ENCODE peak calls at places on chromosomes 7 and 10, in six cellular contexts. One of them, this sample, is unnamed.

GRCh38 chr7:147412782-147413186 is 1177.8 kb upstream of the C7orf33 start:
- DNase-seq in bronchial epithelial cell: peak; percentile 29
- DNase-seq in aorta: no peak
- DNase-seq in A549: peak; percentile 32
- DNase-seq in HL-60: no peak
- DNase-seq in upper lobe of right lung: no peak
- DNase-seq in this sample: peak; percentile 92

GRCh38 chr10:89942217-89942616 is 240.8 kb downstream of the KIF20B start:
- DNase-seq in aorta: no peak
- DNase-seq in bronchial epithelial cell: no peak
- DNase-seq in HL-60: no peak
- DNase-seq in upper lobe of right lung: no peak
- DNase-seq in A549: no peak
- DNase-seq in this sample: no peak

GRCh38 chr10:10942441-10942840 is 75.2 kb upstream of the CELF2 start:
- DNase-seq in aorta: no peak
- DNase-seq in bronchial epithelial cell: peak; percentile 22
- DNase-seq in A549: no peak
- DNase-seq in upper lobe of right lung: no peak
- DNase-seq in HL-60: no peak
- DNase-seq in this sample: no peak

GRCh38 chr10:119368991-119369869 is 161.9 kb downstream of the GRK5 start:
- DNase-seq in HL-60: no peak
- DNase-seq in upper lobe of right lung: peak; percentile 58
- DNase-seq in bronchial epithelial cell: no peak
- DNase-seq in A549: no peak
- DNase-seq in aorta: no peak
- DNase-seq in this sample: no peak

GRCh38 chr10:23413629-23414089 is 25.2 kb upstream of the OTUD1 start:
- DNase-seq in upper lobe of right lung: no peak
- DNase-seq in bronchial epithelial cell: no peak
- DNase-seq in HL-60: no peak
- DNase-seq in A549: no peak
- DNase-seq in aorta: no peak
- DNase-seq in this sample: no peak

GRCh38 chr7:31805209-31805818 is 118.3 kb downstream of the PPP1R17 start:
- DNase-seq in A549: no peak
- DNase-seq in aorta: no peak
- DNase-seq in bronchial epithelial cell: no peak
- DNase-seq in upper lobe of right lung: no peak
- DNase-seq in HL-60: no peak
- DNase-seq in this sample: no peak

GRCh38 chr7:25656581-25657026 is 428.3 kb upstream of the NPVF start:
- DNase-seq in aorta: no peak
- DNase-seq in bronchial epithelial cell: no peak
- DNase-seq in HL-60: no peak
- DNase-seq in upper lobe of right lung: no peak
- DNase-seq in A549: no peak
- DNase-seq in this sample: no peak

GRCh38 chr7:1532456-1533254 is 2.2 kb downstream of the MAFK start:
- DNase-seq in A549: peak; percentile 86
- DNase-seq in HL-60: peak; percentile 88
- DNase-seq in aorta: peak; percentile 91
- DNase-seq in upper lobe of right lung: peak; percentile 92
- DNase-seq in bronchial epithelial cell: peak; percentile 97
- DNase-seq in this sample: peak; percentile 63

GRCh38 chr7:128743112-128743772 is 4.1 kb downstream of the CALU start:
- DNase-seq in upper lobe of right lung: no peak
- DNase-seq in bronchial epithelial cell: no peak
- DNase-seq in HL-60: no peak
- DNase-seq in A549: no peak
- DNase-seq in aorta: peak; percentile 54
- DNase-seq in this sample: no peak

GRCh38 chr7:27125986-27126394 is 4.6 kb downstream of the HOXA4 start:
- DNase-seq in HL-60: no peak
- DNase-seq in A549: no peak
- DNase-seq in bronchial epithelial cell: no peak
- DNase-seq in aorta: no peak
- DNase-seq in upper lobe of right lung: no peak
- DNase-seq in this sample: no peak

GRCh38 chr10:25102423-25102822 is 72.4 kb upstream of the GPR158 start:
- DNase-seq in aorta: no peak
- DNase-seq in A549: no peak
- DNase-seq in bronchial epithelial cell: no peak
- DNase-seq in upper lobe of right lung: no peak
- DNase-seq in HL-60: no peak
- DNase-seq in this sample: no peak

GRCh38 chr7:42753322-42753721 is 158.5 kb downstream of the C7orf25 start:
- DNase-seq in bronchial epithelial cell: no peak
- DNase-seq in upper lobe of right lung: no peak
- DNase-seq in HL-60: no peak
- DNase-seq in aorta: no peak
- DNase-seq in A549: no peak
- DNase-seq in this sample: no peak

GRCh38 chr7:85074-85945 is 107.1 kb upstream of the FAM20C start:
- DNase-seq in aorta: no peak
- DNase-seq in A549: no peak
- DNase-seq in HL-60: no peak
- DNase-seq in upper lobe of right lung: no peak
- DNase-seq in bronchial epithelial cell: no peak
- DNase-seq in this sample: no peak

GRCh38 chr7:43649755-43650274 is 66.9 kb downstream of the STK17A start:
- DNase-seq in upper lobe of right lung: no peak
- DNase-seq in A549: no peak
- DNase-seq in aorta: no peak
- DNase-seq in bronchial epithelial cell: peak; percentile 74
- DNase-seq in HL-60: peak; percentile 89
- DNase-seq in this sample: no peak

GRCh38 chr10:61984803-61985418 is 83.4 kb downstream of the ARID5B start:
- DNase-seq in HL-60: no peak
- DNase-seq in upper lobe of right lung: no peak
- DNase-seq in A549: no peak
- DNase-seq in aorta: no peak
- DNase-seq in bronchial epithelial cell: no peak
- DNase-seq in this sample: no peak

GRCh38 chr7:114910787-114911186 is 11.1 kb upstream of the MDFIC start:
- DNase-seq in aorta: no peak
- DNase-seq in A549: no peak
- DNase-seq in upper lobe of right lung: no peak
- DNase-seq in HL-60: no peak
- DNase-seq in bronchial epithelial cell: no peak
- DNase-seq in this sample: no peak

GRCh38 chr10:81426722-81427121 is 448.3 kb upstream of the NRG3 start:
- DNase-seq in HL-60: no peak
- DNase-seq in A549: no peak
- DNase-seq in upper lobe of right lung: no peak
- DNase-seq in aorta: no peak
- DNase-seq in bronchial epithelial cell: no peak
- DNase-seq in this sample: no peak

GRCh38 chr10:75407716-75408511 is 6.3 kb upstream of the ZNF503 start:
- DNase-seq in bronchial epithelial cell: no peak
- DNase-seq in aorta: peak; percentile 72
- DNase-seq in A549: no peak
- DNase-seq in upper lobe of right lung: peak; percentile 78
- DNase-seq in HL-60: no peak
- DNase-seq in this sample: no peak
- H3K4me3 ChIP-seq in bronchial epithelial cell: peak overlapping the region; percentile 75
- H3K4me3 ChIP-seq in aorta: peak overlapping the region; percentile 95
- H3K4me3 ChIP-seq in A549: peak overlapping the region; percentile 78
- H3K4me3 ChIP-seq in upper lobe of right lung: peak overlapping the region; percentile 70
- H3K4me3 ChIP-seq in HL-60: peak overlapping the region; percentile 92
- H3K4me3 ChIP-seq in this sample: peak overlapping the region; percentile 55

GRCh38 chr7:118907911-118908527 is 683.5 kb downstream of the ANKRD7 start:
- DNase-seq in aorta: no peak
- DNase-seq in HL-60: no peak
- DNase-seq in bronchial epithelial cell: no peak
- DNase-seq in A549: no peak
- DNase-seq in upper lobe of right lung: no peak
- DNase-seq in this sample: no peak
- H3K4me3 ChIP-seq in aorta: no peak overlapping the region
- H3K4me3 ChIP-seq in HL-60: no peak overlapping the region
- H3K4me3 ChIP-seq in bronchial epithelial cell: no peak overlapping the region
- H3K4me3 ChIP-seq in A549: no peak overlapping the region
- H3K4me3 ChIP-seq in upper lobe of right lung: no peak overlapping the region
- H3K4me3 ChIP-seq in this sample: no peak overlapping the region

DNA sequence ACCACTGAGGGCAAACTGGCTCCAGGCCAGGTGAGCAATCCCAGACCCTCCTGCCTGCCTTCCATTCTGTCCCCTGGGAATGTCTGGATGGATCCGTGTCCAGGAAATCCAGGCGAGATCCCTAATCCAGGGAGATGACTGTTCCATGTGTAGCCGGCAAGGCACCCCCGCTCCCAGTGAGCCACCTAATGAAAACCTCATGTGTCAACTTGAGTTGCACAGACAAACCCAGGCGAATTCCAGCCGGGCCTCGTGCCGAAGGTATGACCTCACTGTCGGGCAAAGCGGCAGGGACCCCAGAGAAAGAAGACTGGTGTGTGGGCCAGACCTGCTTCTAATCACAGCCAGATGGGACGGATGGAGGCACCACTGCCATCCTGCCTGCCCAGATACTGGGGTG is 313.3 kb downstream of the CALN1 start:
- DNase-seq in HL-60: no peak
- DNase-seq in upper lobe of right lung: no peak
- DNase-seq in A549: no peak
- DNase-seq in aorta: no peak
- DNase-seq in bronchial epithelial cell: no peak
- DNase-seq in this sample: peak; percentile 70
- H3K4me3 ChIP-seq in HL-60: no peak overlapping the region
- H3K4me3 ChIP-seq in upper lobe of right lung: no peak overlapping the region
- H3K4me3 ChIP-seq in A549: no peak overlapping the region
- H3K4me3 ChIP-seq in aorta: no peak overlapping the region
- H3K4me3 ChIP-seq in bronchial epithelial cell: no peak overlapping the region
- H3K4me3 ChIP-seq in this sample: peak overlapping the region; percentile 22

DNA sequence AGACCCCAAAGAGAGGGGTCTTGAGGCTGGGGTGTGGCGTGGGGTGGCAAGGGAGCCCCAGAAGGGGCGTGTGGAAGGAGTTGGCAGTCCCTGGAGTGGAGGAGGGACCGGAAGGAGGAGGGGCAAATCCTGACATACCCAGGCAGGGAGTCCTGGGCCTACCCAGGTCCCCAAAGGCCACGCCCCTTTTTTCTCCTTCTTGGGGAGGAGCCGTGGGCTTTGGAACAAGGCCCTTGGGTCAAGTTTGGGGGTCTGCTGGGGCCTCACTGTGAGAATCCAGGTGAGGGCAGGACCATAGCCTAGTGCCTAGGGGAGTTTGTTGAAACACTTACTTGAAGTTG is 1.2 kb upstream of the SMARCD3 start:
- DNase-seq in HL-60: no peak
- DNase-seq in aorta: peak; percentile 86
- DNase-seq in bronchial epithelial cell: peak; percentile 44
- DNase-seq in upper lobe of right lung: no peak
- DNase-seq in A549: peak; percentile 60
- DNase-seq in this sample: no peak
- H3K4me3 ChIP-seq in HL-60: no peak overlapping the region
- H3K4me3 ChIP-seq in aorta: peak overlapping the region; percentile 60
- H3K4me3 ChIP-seq in bronchial epithelial cell: no peak overlapping the region
- H3K4me3 ChIP-seq in upper lobe of right lung: peak overlapping the region; percentile 61
- H3K4me3 ChIP-seq in A549: no peak overlapping the region
- H3K4me3 ChIP-seq in this sample: peak overlapping the region; percentile 75

GRCh38 chr7:85474234-85474633 is 287.4 kb upstream of the SEMA3D start:
- DNase-seq in HL-60: no peak
- DNase-seq in upper lobe of right lung: no peak
- DNase-seq in A549: no peak
- DNase-seq in bronchial epithelial cell: no peak
- DNase-seq in aorta: no peak
- DNase-seq in this sample: peak; percentile 28

GRCh38 chr7:85471740-85472139 is 284.9 kb upstream of the SEMA3D start:
- DNase-seq in bronchial epithelial cell: no peak
- DNase-seq in A549: no peak
- DNase-seq in upper lobe of right lung: no peak
- DNase-seq in HL-60: no peak
- DNase-seq in aorta: no peak
- DNase-seq in this sample: peak; percentile 24

GRCh38 chr7:85471312-85471711 is 284.5 kb upstream of the SEMA3D start:
- DNase-seq in A549: no peak
- DNase-seq in aorta: no peak
- DNase-seq in HL-60: no peak
- DNase-seq in bronchial epithelial cell: no peak
- DNase-seq in upper lobe of right lung: no peak
- DNase-seq in this sample: no peak

GRCh38 chr7:85475476-85475875 is 288.6 kb upstream of the SEMA3D start:
- DNase-seq in aorta: no peak
- DNase-seq in bronchial epithelial cell: no peak
- DNase-seq in HL-60: no peak
- DNase-seq in upper lobe of right lung: no peak
- DNase-seq in A549: no peak
- DNase-seq in this sample: no peak

DNA sequence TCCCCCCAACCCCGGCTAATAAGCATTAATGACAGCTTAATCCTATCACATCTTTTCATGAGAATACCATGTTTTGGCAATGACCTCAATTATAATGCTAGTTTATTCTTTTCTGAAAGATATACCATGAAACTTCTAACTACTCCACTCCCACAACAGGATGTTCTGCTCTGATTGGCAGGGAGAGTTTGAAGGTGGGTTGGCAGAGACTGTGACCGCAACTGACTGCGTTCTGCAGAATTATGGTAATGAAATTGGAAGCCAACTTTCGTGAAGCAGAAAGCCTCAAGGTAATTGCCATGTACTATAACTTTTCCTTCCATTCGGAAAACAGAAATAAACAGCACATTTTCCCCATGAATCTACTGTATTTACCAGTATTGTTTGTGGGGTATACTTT is 288.2 kb upstream of the SEMA3D start:
- DNase-seq in bronchial epithelial cell: no peak
- DNase-seq in aorta: no peak
- DNase-seq in upper lobe of right lung: no peak
- DNase-seq in HL-60: no peak
- DNase-seq in A549: no peak
- DNase-seq in this sample: no peak
- H3K4me3 ChIP-seq in bronchial epithelial cell: no peak overlapping the region
- H3K4me3 ChIP-seq in aorta: no peak overlapping the region
- H3K4me3 ChIP-seq in upper lobe of right lung: no peak overlapping the region
- H3K4me3 ChIP-seq in HL-60: no peak overlapping the region
- H3K4me3 ChIP-seq in A549: no peak overlapping the region
- H3K4me3 ChIP-seq in this sample: no peak overlapping the region

DNA sequence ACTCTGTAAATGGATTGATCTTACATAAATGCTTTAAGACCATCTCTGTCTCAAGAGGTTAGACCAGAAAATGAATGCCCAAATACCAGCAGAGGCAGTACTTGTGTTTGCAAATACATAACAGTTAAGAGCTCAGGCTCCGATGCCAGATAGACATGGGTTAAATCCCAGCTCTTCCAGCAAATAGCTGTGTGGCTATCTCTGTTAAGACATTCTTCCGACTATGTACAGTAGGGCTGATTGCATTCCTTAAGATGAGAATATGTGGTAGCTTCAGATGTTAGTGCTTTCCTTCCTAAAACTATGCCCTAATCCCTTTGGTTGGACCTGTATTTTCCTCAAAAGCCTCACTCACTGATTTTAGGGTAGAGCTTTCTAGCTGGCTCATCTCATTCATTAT is 2.2 kb downstream of the IDE start:
- DNase-seq in A549: no peak
- DNase-seq in upper lobe of right lung: no peak
- DNase-seq in HL-60: no peak
- DNase-seq in aorta: no peak
- DNase-seq in bronchial epithelial cell: no peak
- DNase-seq in this sample: no peak
- H3K4me3 ChIP-seq in A549: no peak overlapping the region
- H3K4me3 ChIP-seq in upper lobe of right lung: no peak overlapping the region
- H3K4me3 ChIP-seq in HL-60: no peak overlapping the region
- H3K4me3 ChIP-seq in aorta: no peak overlapping the region
- H3K4me3 ChIP-seq in bronchial epithelial cell: no peak overlapping the region
- H3K4me3 ChIP-seq in this sample: peak overlapping the region; percentile 19

GRCh38 chr10:34766811-34767516 is 48.1 kb downstream of the PARD3 start:
- DNase-seq in A549: no peak
- DNase-seq in aorta: no peak
- DNase-seq in upper lobe of right lung: no peak
- DNase-seq in bronchial epithelial cell: no peak
- DNase-seq in HL-60: no peak
- DNase-seq in this sample: no peak
- H3K4me3 ChIP-seq in A549: no peak overlapping the region
- H3K4me3 ChIP-seq in aorta: no peak overlapping the region
- H3K4me3 ChIP-seq in upper lobe of right lung: no peak overlapping the region
- H3K4me3 ChIP-seq in bronchial epithelial cell: no peak overlapping the region
- H3K4me3 ChIP-seq in HL-60: no peak overlapping the region
- H3K4me3 ChIP-seq in this sample: no peak overlapping the region